ENCODE peak calls at places on chromosomes 7 and 10, in four cellular contexts. One of them, this sample, is unnamed.

GRCh38 chr7:138849701-138850100 is 51.7 kb upstream of the ATP6V0A4 start:
- DNase-seq in K562: no peak
- DNase-seq in WTC11: no peak
- DNase-seq in HepG2: no peak
- DNase-seq in this sample: no peak

GRCh38 chr10:31350891-31351290 is 31.9 kb downstream of the ZEB1 start:
- DNase-seq in HepG2: no peak
- DNase-seq in K562: no peak
- DNase-seq in WTC11: no peak
- DNase-seq in this sample: no peak

GRCh38 chr10:129769381-129770116 is 194.5 kb downstream of the EBF3 start:
- DNase-seq in WTC11: peak
- DNase-seq in HepG2: no peak
- DNase-seq in K562: no peak
- DNase-seq in this sample: no peak

GRCh38 chr7:120304674-120305073 is 31.7 kb downstream of the KCND2 start:
- DNase-seq in HepG2: no peak
- DNase-seq in K562: no peak
- DNase-seq in WTC11: no peak
- DNase-seq in this sample: no peak

GRCh38 chr7:148031816-148032215 is 558.8 kb upstream of the C7orf33 start:
- DNase-seq in HepG2: no peak
- DNase-seq in K562: no peak
- DNase-seq in WTC11: no peak
- DNase-seq in this sample: no peak

GRCh38 chr10:99450624-99451498 is 20.4 kb upstream of the GOT1 start:
- DNase-seq in HepG2: peak
- DNase-seq in K562: no peak
- DNase-seq in WTC11: no peak
- DNase-seq in this sample: no peak

GRCh38 chr10:49441488-49442476 is 45.9 kb upstream of the DRGX start:
- DNase-seq in WTC11: no peak
- DNase-seq in HepG2: no peak
- DNase-seq in K562: no peak
- DNase-seq in this sample: no peak

GRCh38 chr10:510415-510881 is 179.0 kb downstream of the DIP2C start:
- DNase-seq in HepG2: no peak
- DNase-seq in WTC11: no peak
- DNase-seq in K562: no peak
- DNase-seq in this sample: no peak

GRCh38 chr10:133324198-133324792 is 12.4 kb downstream of the CALY start:
- DNase-seq in WTC11: peak
- DNase-seq in K562: peak
- DNase-seq in HepG2: peak
- DNase-seq in this sample: no peak

GRCh38 chr7:2510909-2511768 is 8.4 kb upstream of the LFNG start:
- DNase-seq in K562: peak
- DNase-seq in HepG2: peak
- DNase-seq in WTC11: no peak
- DNase-seq in this sample: no peak

GRCh38 chr7:34396437-34397064 is 261.5 kb upstream of the NPSR1 start:
- DNase-seq in K562: no peak
- DNase-seq in WTC11: no peak
- DNase-seq in HepG2: no peak
- DNase-seq in this sample: no peak

GRCh38 chr7:121395961-121396757 is at the start of gene FAM3C:
- DNase-seq in K562: peak
- DNase-seq in WTC11: peak
- DNase-seq in HepG2: peak
- DNase-seq in this sample: peak

GRCh38 chr10:125035136-125035535 is 93.2 kb downstream of the ZRANB1 start:
- DNase-seq in K562: no peak
- DNase-seq in HepG2: peak
- DNase-seq in WTC11: no peak
- DNase-seq in this sample: no peak

GRCh38 chr7:110347091-110347490 is 743.8 kb upstream of the LRRN3 start:
- DNase-seq in K562: no peak
- DNase-seq in WTC11: no peak
- DNase-seq in HepG2: no peak
- DNase-seq in this sample: no peak

GRCh38 chr7:136530831-136531230 is 337.6 kb upstream of the CHRM2 start:
- DNase-seq in WTC11: no peak
- DNase-seq in HepG2: no peak
- DNase-seq in K562: no peak
- DNase-seq in this sample: no peak

GRCh38 chr7:41979834-41980307 is 257.1 kb downstream of the GLI3 start:
- DNase-seq in HepG2: peak
- DNase-seq in WTC11: peak
- DNase-seq in K562: peak
- DNase-seq in this sample: no peak

GRCh38 chr7:33503014-33503413 is 373.6 kb downstream of the BBS9 start:
- DNase-seq in HepG2: no peak
- DNase-seq in K562: no peak
- DNase-seq in WTC11: no peak
- DNase-seq in this sample: no peak

GRCh38 chr7:8481096-8481495 is 47.7 kb downstream of the NXPH1 start:
- DNase-seq in WTC11: no peak
- DNase-seq in K562: no peak
- DNase-seq in HepG2: no peak
- DNase-seq in this sample: no peak

GRCh38 chr10:19097151-19097550 is 48.5 kb downstream of the MALRD1 start:
- DNase-seq in K562: no peak
- DNase-seq in WTC11: no peak
- DNase-seq in HepG2: no peak
- DNase-seq in this sample: no peak

GRCh38 chr10:78909268-78909667 is 159.5 kb upstream of the ZMIZ1 start:
- DNase-seq in WTC11: no peak
- DNase-seq in K562: no peak
- DNase-seq in HepG2: no peak
- DNase-seq in this sample: no peak

GRCh38 chr7:116138202-116138801 is 72.0 kb upstream of the TES start:
- DNase-seq in WTC11: no peak
- DNase-seq in K562: peak
- DNase-seq in HepG2: peak
- DNase-seq in this sample: no peak

GRCh38 chr10:74213571-74214162 is 62.6 kb downstream of the ADK start:
- DNase-seq in K562: peak
- DNase-seq in WTC11: peak
- DNase-seq in HepG2: peak
- DNase-seq in this sample: no peak

GRCh38 chr7:88589915-88590314 is 169.6 kb upstream of the ZNF804B start:
- DNase-seq in HepG2: no peak
- DNase-seq in WTC11: no peak
- DNase-seq in K562: no peak
- DNase-seq in this sample: no peak

GRCh38 chr7:4227105-4228010 is 454.7 kb upstream of the FOXK1 start:
- DNase-seq in WTC11: no peak
- DNase-seq in K562: no peak
- DNase-seq in HepG2: no peak
- DNase-seq in this sample: no peak

GRCh38 chr7:67916571-67916970 is 919.9 kb downstream of the TYW1 start:
- DNase-seq in HepG2: no peak
- DNase-seq in K562: no peak
- DNase-seq in WTC11: no peak
- DNase-seq in this sample: no peak
- TF ChIP-seq ETV6 in HepG2: no peak
- TF ChIP-seq ETV6 in K562: no peak
- TF ChIP-seq ETV6 in WTC11: no peak
- TF ChIP-seq ETV6 in this sample: no peak

GRCh38 chr7:106041140-106041717 is 70.9 kb downstream of the SYPL1 start:
- DNase-seq in HepG2: peak
- DNase-seq in K562: peak
- DNase-seq in WTC11: peak
- DNase-seq in this sample: no peak
- TF ChIP-seq CREB1 in HepG2: no peak
- TF ChIP-seq CREB1 in K562: no peak
- TF ChIP-seq CREB1 in WTC11: no peak
- TF ChIP-seq CREB1 in this sample: no peak

DNA sequence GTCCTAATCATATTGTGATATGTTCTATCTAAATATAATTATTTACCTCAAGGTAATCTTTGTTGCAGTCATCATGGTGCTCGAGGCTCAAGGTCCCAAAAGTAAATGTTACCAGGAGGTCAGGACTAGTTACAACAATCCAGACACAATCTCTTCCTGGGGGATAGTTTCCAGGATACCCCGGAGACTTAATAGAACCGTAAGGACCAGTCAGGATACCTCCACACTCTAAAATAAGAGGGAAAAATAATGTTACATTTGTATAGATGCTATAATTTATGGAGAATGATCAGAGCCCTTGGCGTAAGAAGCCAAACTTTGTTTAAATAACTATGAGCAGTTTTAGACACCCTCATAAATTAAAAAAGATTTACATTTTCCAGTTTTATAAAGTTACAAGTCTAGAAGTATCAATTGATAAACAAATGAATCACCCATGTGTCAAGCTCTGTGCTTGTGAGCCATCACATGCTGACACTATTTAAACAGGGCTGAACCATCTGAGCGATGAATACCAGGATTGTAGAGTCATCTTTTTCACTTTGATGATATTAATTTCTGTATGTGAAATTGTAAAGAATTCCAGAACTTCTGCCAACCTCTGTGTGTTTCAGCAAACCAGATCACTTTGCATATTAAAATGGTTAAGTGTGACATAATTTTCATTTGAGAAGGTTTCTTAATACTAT is 41.3 kb downstream of the CUBN start:
- DNase-seq in HepG2: peak
- DNase-seq in WTC11: no peak
- DNase-seq in K562: no peak
- DNase-seq in this sample: no peak
- TF ChIP-seq ETV6 in HepG2: no peak
- TF ChIP-seq ETV6 in WTC11: no peak
- TF ChIP-seq ETV6 in K562: no peak
- TF ChIP-seq ETV6 in this sample: no peak

GRCh38 chr10:122264442-122264841 is 6.7 kb upstream of the BTBD16 start:
- DNase-seq in WTC11: no peak
- DNase-seq in K562: no peak
- DNase-seq in HepG2: peak
- DNase-seq in this sample: no peak

GRCh38 chr10:122264931-122265330 is 6.2 kb upstream of the BTBD16 start:
- DNase-seq in K562: no peak
- DNase-seq in WTC11: no peak
- DNase-seq in HepG2: no peak
- DNase-seq in this sample: no peak

GRCh38 chr10:122265896-122266295 is 5.2 kb upstream of the BTBD16 start:
- DNase-seq in WTC11: no peak
- DNase-seq in HepG2: no peak
- DNase-seq in K562: no peak
- DNase-seq in this sample: no peak

GRCh38 chr10:122261584-122261983 is 9.5 kb upstream of the BTBD16 start:
- DNase-seq in HepG2: no peak
- DNase-seq in WTC11: no peak
- DNase-seq in K562: no peak
- DNase-seq in this sample: no peak

DNA sequence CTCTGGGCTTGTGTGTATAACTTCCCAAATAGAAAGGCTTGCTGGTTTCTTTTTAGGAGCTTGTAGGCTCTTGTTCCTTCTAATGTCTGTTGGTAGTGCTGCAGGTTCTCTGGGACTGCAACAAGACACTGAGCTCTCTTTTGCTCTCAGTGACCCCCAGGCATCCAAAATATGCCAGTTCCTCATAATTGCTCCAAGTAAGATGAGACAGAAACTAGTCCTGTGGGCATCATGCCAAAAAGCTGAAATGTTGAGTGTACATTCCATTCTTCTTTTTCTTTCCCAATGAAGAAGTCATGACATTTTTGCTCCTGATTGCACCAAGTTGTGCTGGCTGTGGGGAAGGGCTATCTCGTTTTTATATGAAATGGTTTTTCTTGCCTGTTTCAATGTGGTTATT is 7.1 kb upstream of the BTBD16 start:
- DNase-seq in K562: no peak
- DNase-seq in WTC11: no peak
- DNase-seq in HepG2: peak
- DNase-seq in this sample: no peak
- TF ChIP-seq CREB1 in K562: no peak
- TF ChIP-seq CREB1 in WTC11: no peak
- TF ChIP-seq CREB1 in HepG2: no peak
- TF ChIP-seq CREB1 in this sample: no peak

GRCh38 chr7:114085592-114086490 is 167.0 kb upstream of the PPP1R3A start:
- DNase-seq in WTC11: peak
- DNase-seq in HepG2: no peak
- DNase-seq in K562: no peak
- DNase-seq in this sample: no peak
- TF ChIP-seq ETV6 in WTC11: no peak
- TF ChIP-seq ETV6 in HepG2: no peak
- TF ChIP-seq ETV6 in K562: no peak
- TF ChIP-seq ETV6 in this sample: no peak

DNA sequence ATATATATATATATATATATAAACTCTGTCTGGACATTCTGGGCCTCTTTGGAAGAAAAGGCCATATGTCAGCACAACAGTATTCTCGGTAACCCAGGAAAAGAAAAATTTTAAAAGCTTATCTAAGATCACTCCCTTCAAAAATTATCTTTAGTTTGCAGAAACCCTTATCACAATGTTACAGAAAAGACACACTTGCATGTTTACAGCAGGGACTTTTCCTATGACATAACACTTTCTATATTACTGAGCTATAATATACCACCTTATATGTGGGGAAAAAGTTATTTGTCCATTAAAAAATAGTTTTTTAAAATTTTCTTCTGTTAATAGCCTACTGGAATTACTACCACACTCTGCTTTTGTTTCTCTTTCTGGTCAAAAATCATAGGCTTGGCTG is 25.4 kb downstream of the ANKRD61 start:
- DNase-seq in K562: peak
- DNase-seq in HepG2: no peak
- DNase-seq in WTC11: no peak
- DNase-seq in this sample: no peak
- TF ChIP-seq CREB1 in K562: no peak
- TF ChIP-seq CREB1 in HepG2: no peak
- TF ChIP-seq CREB1 in WTC11: no peak
- TF ChIP-seq CREB1 in this sample: no peak